ENCODE peak calls at places on chromosome 20, in nine cellular contexts. One of them, this sample, is unnamed.

GRCh38 chr20:37381621-37382538 is 35.9 kb downstream of the SRC start:
- DNase-seq in fibroblast of lung: no peak
- DNase-seq in A549: peak
- DNase-seq in cardiac fibroblast: no peak
- DNase-seq in sigmoid colon: peak
- DNase-seq in OCI-LY7: peak
- DNase-seq in AG09309: no peak
- DNase-seq in cardiac muscle cell: no peak
- DNase-seq in psoas muscle: peak
- DNase-seq in this sample: no peak

GRCh38 chr20:58867211-58867610 is 14.7 kb downstream of the GNAS start:
- DNase-seq in fibroblast of lung: no peak
- DNase-seq in A549: no peak
- DNase-seq in cardiac fibroblast: peak
- DNase-seq in sigmoid colon: no peak
- DNase-seq in OCI-LY7: no peak
- DNase-seq in AG09309: no peak
- DNase-seq in cardiac muscle cell: peak
- DNase-seq in psoas muscle: no peak
- DNase-seq in this sample: no peak

GRCh38 chr20:31568773-31569162 is 36.3 kb upstream of the ID1 start:
- DNase-seq in fibroblast of lung: no peak
- DNase-seq in A549: no peak
- DNase-seq in cardiac fibroblast: no peak
- DNase-seq in sigmoid colon: no peak
- DNase-seq in OCI-LY7: no peak
- DNase-seq in AG09309: no peak
- DNase-seq in cardiac muscle cell: no peak
- DNase-seq in psoas muscle: no peak
- DNase-seq in this sample: no peak

GRCh38 chr20:42754713-42755112 is 435.0 kb downstream of the PTPRT start:
- DNase-seq in fibroblast of lung: no peak
- DNase-seq in A549: no peak
- DNase-seq in cardiac fibroblast: no peak
- DNase-seq in sigmoid colon: no peak
- DNase-seq in OCI-LY7: no peak
- DNase-seq in AG09309: no peak
- DNase-seq in cardiac muscle cell: no peak
- DNase-seq in psoas muscle: no peak
- DNase-seq in this sample: no peak

GRCh38 chr20:15289337-15289736 is 951.9 kb upstream of the FLRT3 start:
- DNase-seq in fibroblast of lung: no peak
- DNase-seq in A549: no peak
- DNase-seq in cardiac fibroblast: no peak
- DNase-seq in sigmoid colon: no peak
- DNase-seq in OCI-LY7: no peak
- DNase-seq in AG09309: no peak
- DNase-seq in cardiac muscle cell: no peak
- DNase-seq in psoas muscle: no peak
- DNase-seq in this sample: no peak

GRCh38 chr20:21557246-21557982 is 43.5 kb upstream of the NKX2-2 start:
- DNase-seq in fibroblast of lung: no peak
- DNase-seq in A549: no peak
- DNase-seq in cardiac fibroblast: no peak
- DNase-seq in sigmoid colon: no peak
- DNase-seq in OCI-LY7: no peak
- DNase-seq in AG09309: no peak
- DNase-seq in cardiac muscle cell: no peak
- DNase-seq in psoas muscle: no peak
- DNase-seq in this sample: no peak

GRCh38 chr20:14744723-14745122 is 407.3 kb upstream of the FLRT3 start:
- DNase-seq in fibroblast of lung: no peak
- DNase-seq in A549: no peak
- DNase-seq in cardiac fibroblast: no peak
- DNase-seq in sigmoid colon: no peak
- DNase-seq in OCI-LY7: no peak
- DNase-seq in AG09309: no peak
- DNase-seq in cardiac muscle cell: no peak
- DNase-seq in psoas muscle: no peak
- DNase-seq in this sample: no peak

GRCh38 chr20:58480455-58481356 is 34.5 kb downstream of the APCDD1L start:
- DNase-seq in fibroblast of lung: no peak
- DNase-seq in A549: no peak
- DNase-seq in cardiac fibroblast: no peak
- DNase-seq in sigmoid colon: no peak
- DNase-seq in OCI-LY7: no peak
- DNase-seq in AG09309: no peak
- DNase-seq in cardiac muscle cell: no peak
- DNase-seq in psoas muscle: no peak
- DNase-seq in this sample: no peak

GRCh38 chr20:3432844-3433243 is 25.4 kb upstream of the DNAAF9 start:
- DNase-seq in fibroblast of lung: no peak
- DNase-seq in A549: no peak
- DNase-seq in cardiac fibroblast: no peak
- DNase-seq in sigmoid colon: no peak
- DNase-seq in OCI-LY7: no peak
- DNase-seq in AG09309: no peak
- DNase-seq in cardiac muscle cell: no peak
- DNase-seq in psoas muscle: no peak
- DNase-seq in this sample: no peak

GRCh38 chr20:25195962-25196700 is 619 bp downstream of the ENTPD6 start:
- DNase-seq in fibroblast of lung: no peak
- DNase-seq in A549: peak
- DNase-seq in cardiac fibroblast: peak
- DNase-seq in sigmoid colon: no peak
- DNase-seq in OCI-LY7: no peak
- DNase-seq in AG09309: no peak
- DNase-seq in cardiac muscle cell: no peak
- DNase-seq in psoas muscle: peak
- DNase-seq in this sample: no peak

GRCh38 chr20:59988141-59988540 is 29.9 kb downstream of the CDH26 start:
- DNase-seq in fibroblast of lung: no peak
- DNase-seq in A549: peak
- DNase-seq in cardiac fibroblast: peak
- DNase-seq in sigmoid colon: no peak
- DNase-seq in OCI-LY7: no peak
- DNase-seq in AG09309: no peak
- DNase-seq in cardiac muscle cell: no peak
- DNase-seq in psoas muscle: no peak
- DNase-seq in this sample: no peak

GRCh38 chr20:59416916-59417315 is 116.5 kb downstream of the EDN3 start:
- DNase-seq in fibroblast of lung: no peak
- DNase-seq in A549: no peak
- DNase-seq in cardiac fibroblast: no peak
- DNase-seq in sigmoid colon: peak
- DNase-seq in OCI-LY7: no peak
- DNase-seq in AG09309: no peak
- DNase-seq in cardiac muscle cell: no peak
- DNase-seq in psoas muscle: no peak
- DNase-seq in this sample: no peak

GRCh38 chr20:58293453-58293852 is 16.1 kb upstream of the RAB22A start:
- DNase-seq in fibroblast of lung: no peak
- DNase-seq in A549: peak
- DNase-seq in cardiac fibroblast: no peak
- DNase-seq in sigmoid colon: no peak
- DNase-seq in OCI-LY7: peak
- DNase-seq in AG09309: no peak
- DNase-seq in cardiac muscle cell: no peak
- DNase-seq in psoas muscle: no peak
- DNase-seq in this sample: no peak

GRCh38 chr20:53938739-53939138 is 131.7 kb downstream of the BCAS1 start:
- DNase-seq in fibroblast of lung: no peak
- DNase-seq in A549: no peak
- DNase-seq in cardiac fibroblast: no peak
- DNase-seq in sigmoid colon: no peak
- DNase-seq in OCI-LY7: no peak
- DNase-seq in AG09309: no peak
- DNase-seq in cardiac muscle cell: no peak
- DNase-seq in psoas muscle: no peak
- DNase-seq in this sample: no peak

GRCh38 chr20:18805881-18806280 is 7.7 kb upstream of the SCP2D1 start:
- DNase-seq in fibroblast of lung: no peak
- DNase-seq in A549: no peak
- DNase-seq in cardiac fibroblast: peak
- DNase-seq in sigmoid colon: no peak
- DNase-seq in OCI-LY7: no peak
- DNase-seq in AG09309: no peak
- DNase-seq in cardiac muscle cell: no peak
- DNase-seq in psoas muscle: no peak
- DNase-seq in this sample: no peak

GRCh38 chr20:20664795-20665194 is 47.6 kb downstream of the RALGAPA2 start:
- DNase-seq in fibroblast of lung: peak
- DNase-seq in A549: peak
- DNase-seq in cardiac fibroblast: peak
- DNase-seq in sigmoid colon: no peak
- DNase-seq in OCI-LY7: peak
- DNase-seq in AG09309: no peak
- DNase-seq in cardiac muscle cell: peak
- DNase-seq in psoas muscle: no peak
- DNase-seq in this sample: peak

GRCh38 chr20:2809690-2810089 is 5.1 kb upstream of the C20orf141 start:
- DNase-seq in fibroblast of lung: no peak
- DNase-seq in A549: no peak
- DNase-seq in cardiac fibroblast: no peak
- DNase-seq in sigmoid colon: no peak
- DNase-seq in OCI-LY7: no peak
- DNase-seq in AG09309: no peak
- DNase-seq in cardiac muscle cell: no peak
- DNase-seq in psoas muscle: no peak
- DNase-seq in this sample: no peak

GRCh38 chr20:24949756-24950127 is 673 bp downstream of the CST7 start:
- DNase-seq in fibroblast of lung: no peak
- DNase-seq in A549: no peak
- DNase-seq in cardiac fibroblast: no peak
- DNase-seq in sigmoid colon: peak
- DNase-seq in OCI-LY7: no peak
- DNase-seq in AG09309: no peak
- DNase-seq in cardiac muscle cell: no peak
- DNase-seq in psoas muscle: no peak
- DNase-seq in this sample: no peak

GRCh38 chr20:50512323-50512722 is 2.1 kb downstream of the PTPN1 start:
- DNase-seq in fibroblast of lung: no peak
- DNase-seq in A549: no peak
- DNase-seq in cardiac fibroblast: no peak
- DNase-seq in sigmoid colon: no peak
- DNase-seq in OCI-LY7: no peak
- DNase-seq in AG09309: no peak
- DNase-seq in cardiac muscle cell: no peak
- DNase-seq in psoas muscle: no peak
- DNase-seq in this sample: no peak
- H3K4me3 ChIP-seq in fibroblast of lung: peak
- H3K4me3 ChIP-seq in A549: no peak
- H3K4me3 ChIP-seq in cardiac fibroblast: peak
- H3K4me3 ChIP-seq in sigmoid colon: peak
- H3K4me3 ChIP-seq in OCI-LY7: peak
- H3K4me3 ChIP-seq in AG09309: no peak
- H3K4me3 ChIP-seq in cardiac muscle cell: peak
- H3K4me3 ChIP-seq in psoas muscle: peak
- H3K4me3 ChIP-seq in this sample: peak

GRCh38 chr20:34302723-34303528 is at the start of gene AHCY:
- DNase-seq in fibroblast of lung: peak
- DNase-seq in A549: peak
- DNase-seq in cardiac fibroblast: peak
- DNase-seq in sigmoid colon: peak
- DNase-seq in OCI-LY7: peak
- DNase-seq in AG09309: peak
- DNase-seq in cardiac muscle cell: peak
- DNase-seq in psoas muscle: peak
- DNase-seq in this sample: peak
- TF ChIP-seq CTCF in fibroblast of lung: no peak
- TF ChIP-seq CTCF in A549: no peak
- TF ChIP-seq CTCF in cardiac fibroblast: no peak
- TF ChIP-seq CTCF in sigmoid colon: no peak
- TF ChIP-seq CTCF in OCI-LY7: no peak
- TF ChIP-seq CTCF in AG09309: no peak
- TF ChIP-seq CTCF in cardiac muscle cell: no peak
- TF ChIP-seq CTCF in psoas muscle: no peak
- TF ChIP-seq CTCF in this sample: no peak

GRCh38 chr20:472137-472846 is 10.0 kb upstream of the TBC1D20 start:
- DNase-seq in fibroblast of lung: no peak
- DNase-seq in A549: no peak
- DNase-seq in cardiac fibroblast: no peak
- DNase-seq in sigmoid colon: no peak
- DNase-seq in OCI-LY7: no peak
- DNase-seq in AG09309: no peak
- DNase-seq in cardiac muscle cell: no peak
- DNase-seq in psoas muscle: no peak
- DNase-seq in this sample: no peak

GRCh38 chr20:474581-474980 is 12.2 kb upstream of the TBC1D20 start:
- DNase-seq in fibroblast of lung: peak
- DNase-seq in A549: no peak
- DNase-seq in cardiac fibroblast: no peak
- DNase-seq in sigmoid colon: no peak
- DNase-seq in OCI-LY7: no peak
- DNase-seq in AG09309: no peak
- DNase-seq in cardiac muscle cell: no peak
- DNase-seq in psoas muscle: no peak
- DNase-seq in this sample: no peak

GRCh38 chr20:467755-468154 is 5.4 kb upstream of the TBC1D20 start:
- DNase-seq in fibroblast of lung: no peak
- DNase-seq in A549: no peak
- DNase-seq in cardiac fibroblast: no peak
- DNase-seq in sigmoid colon: no peak
- DNase-seq in OCI-LY7: no peak
- DNase-seq in AG09309: no peak
- DNase-seq in cardiac muscle cell: no peak
- DNase-seq in psoas muscle: no peak
- DNase-seq in this sample: no peak

GRCh38 chr20:472889-473292 is 10.6 kb upstream of the TBC1D20 start:
- DNase-seq in fibroblast of lung: no peak
- DNase-seq in A549: no peak
- DNase-seq in cardiac fibroblast: no peak
- DNase-seq in sigmoid colon: no peak
- DNase-seq in OCI-LY7: no peak
- DNase-seq in AG09309: no peak
- DNase-seq in cardiac muscle cell: no peak
- DNase-seq in psoas muscle: no peak
- DNase-seq in this sample: no peak

GRCh38 chr20:469746-470490 is 7.6 kb upstream of the TBC1D20 start:
- DNase-seq in fibroblast of lung: no peak
- DNase-seq in A549: no peak
- DNase-seq in cardiac fibroblast: no peak
- DNase-seq in sigmoid colon: no peak
- DNase-seq in OCI-LY7: no peak
- DNase-seq in AG09309: no peak
- DNase-seq in cardiac muscle cell: no peak
- DNase-seq in psoas muscle: no peak
- DNase-seq in this sample: no peak
- H3K4me3 ChIP-seq in fibroblast of lung: no peak
- H3K4me3 ChIP-seq in A549: no peak
- H3K4me3 ChIP-seq in cardiac fibroblast: no peak
- H3K4me3 ChIP-seq in sigmoid colon: no peak
- H3K4me3 ChIP-seq in OCI-LY7: no peak
- H3K4me3 ChIP-seq in AG09309: no peak
- H3K4me3 ChIP-seq in cardiac muscle cell: no peak
- H3K4me3 ChIP-seq in psoas muscle: no peak
- H3K4me3 ChIP-seq in this sample: no peak

DNA sequence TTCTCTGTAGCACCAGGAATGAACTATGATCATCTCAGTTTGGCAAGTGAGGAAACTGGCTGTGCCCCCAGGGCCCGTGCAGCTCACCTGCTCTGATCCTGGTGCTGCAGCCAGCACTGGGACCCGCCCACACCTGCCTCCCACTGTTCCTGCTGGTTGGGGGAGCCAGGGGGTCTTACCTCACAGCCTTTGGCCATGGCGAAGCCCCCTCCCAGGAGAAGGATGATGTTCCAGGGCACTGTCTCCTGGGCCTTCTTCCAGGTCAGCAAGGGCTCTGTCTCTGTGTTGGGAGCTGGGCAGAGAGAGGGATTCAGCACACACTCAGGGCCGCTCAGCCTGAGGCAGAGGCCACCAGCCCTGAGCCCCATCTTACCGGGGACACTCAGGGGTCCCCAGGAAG is 24.9 kb upstream of the OCSTAMP start:
- DNase-seq in fibroblast of lung: no peak
- DNase-seq in A549: no peak
- DNase-seq in cardiac fibroblast: no peak
- DNase-seq in sigmoid colon: peak
- DNase-seq in OCI-LY7: no peak
- DNase-seq in AG09309: no peak
- DNase-seq in cardiac muscle cell: no peak
- DNase-seq in psoas muscle: no peak
- DNase-seq in this sample: no peak
- TF ChIP-seq CTCF in fibroblast of lung: no peak
- TF ChIP-seq CTCF in A549: no peak
- TF ChIP-seq CTCF in cardiac fibroblast: no peak
- TF ChIP-seq CTCF in sigmoid colon: no peak
- TF ChIP-seq CTCF in OCI-LY7: no peak
- TF ChIP-seq CTCF in AG09309: no peak
- TF ChIP-seq CTCF in cardiac muscle cell: no peak
- TF ChIP-seq CTCF in psoas muscle: no peak
- TF ChIP-seq CTCF in this sample: no peak